ENCODE peak calls at places on chromosomes 7 and 10, in five cellular contexts. Y, M, B, U and Z are unnamed samples.

GRCh38 chr7:73766556-73767229 is 3.4 kb downstream of the CLDN3 start:
- DNase-seq in Y (no peak), M (no peak), B (no peak), U (no peak), Z (no peak)

GRCh38 chr7:2724453-2725177 is 36.6 kb downstream of the AMZ1 start:
- DNase-seq in Y (no peak), M (no peak), B (no peak), U (peak; percentile 9), Z (no peak)

GRCh38 chr7:142569851-142570250 is 179.4 kb upstream of the PRSS1 start:
- DNase-seq in Y (peak; percentile 56), M (no peak), B (no peak), U (no peak), Z (no peak)

GRCh38 chr7:1555046-1555812 is 776 bp downstream of the TMEM184A start:
- DNase-seq in Y (peak; percentile 83), M (peak; percentile 78), B (no peak), U (peak; percentile 44), Z (peak; percentile 94)

GRCh38 chr7:117993377-117994003 is 120.2 kb upstream of the CTTNBP2 start:
- DNase-seq in Y (peak; percentile 1), M (peak; percentile 57), B (peak; percentile 15), U (peak; percentile 74), Z (peak; percentile 47)

GRCh38 chr7:55570218-55570873 is 2.0 kb downstream of the VOPP1 start:
- DNase-seq in Y (no peak), M (no peak), B (no peak), U (no peak), Z (no peak)

GRCh38 chr10:114681542-114681941 is 23.5 kb upstream of the ABLIM1 start:
- DNase-seq in Y (no peak), M (peak; percentile 12), B (no peak), U (no peak), Z (no peak)

GRCh38 chr7:128129224-128129864 is 98.1 kb upstream of the LRRC4 start:
- DNase-seq in Y (no peak), M (peak; percentile 96), B (no peak), U (no peak), Z (no peak)

GRCh38 chr7:81499262-81500116 is 270.4 kb downstream of the HGF start:
- DNase-seq in Y (peak; percentile 94), M (peak; percentile 87), B (no peak), U (no peak), Z (peak; percentile 31)

GRCh38 chr10:118210276-118210675 is 131.8 kb downstream of the FAM204A start:
- DNase-seq in Y (no peak), M (no peak), B (no peak), U (no peak), Z (no peak)

GRCh38 chr10:9596368-9596920 is 1421.2 kb upstream of the CELF2 start:
- DNase-seq in Y (no peak), M (no peak), B (no peak), U (no peak), Z (no peak)

GRCh38 chr7:123665896-123666295 is 10.2 kb downstream of the LMOD2 start:
- DNase-seq in Y (peak; percentile 27), M (no peak), B (no peak), U (no peak), Z (no peak)

GRCh38 chr7:94059747-94060146 is 55.6 kb upstream of the BET1 start:
- DNase-seq in Y (peak; percentile 75), M (peak; percentile 69), B (no peak), U (no peak), Z (no peak)

GRCh38 chr10:90958781-90959180 is 37.9 kb upstream of the ANKRD1 start:
- DNase-seq in Y (no peak), M (no peak), B (no peak), U (no peak), Z (no peak)

GRCh38 chr10:101047961-101048892 is 13.6 kb upstream of the KAZALD1 start:
- DNase-seq in Y (no peak), M (no peak), B (peak; percentile 41), U (peak; percentile 76), Z (no peak)

GRCh38 chr10:109956454-109957091 is 33.3 kb upstream of the XPNPEP1 start:
- DNase-seq in Y (peak; percentile 57), M (peak; percentile 67), B (no peak), U (peak; percentile 39), Z (peak; percentile 25)

GRCh38 chr10:69890065-69890831 is 88.5 kb downstream of the COL13A1 start:
- DNase-seq in Y (no peak), M (no peak), B (no peak), U (no peak), Z (no peak)

GRCh38 chr10:599767-600166 is 89.7 kb downstream of the DIP2C start:
- DNase-seq in Y (no peak), M (no peak), B (no peak), U (no peak), Z (no peak)

GRCh38 chr10:43913676-43914235 is 265.1 kb upstream of the ZNF32 start:
- DNase-seq in Y (no peak), M (no peak), B (no peak), U (no peak), Z (no peak)

GRCh38 chr10:115830260-115830970 is 442.6 kb downstream of the GFRA1 start:
- DNase-seq in Y (no peak), M (no peak), B (no peak), U (no peak), Z (no peak)

GRCh38 chr10:7319632-7320031 is 91.2 kb downstream of the SFMBT2 start:
- DNase-seq in Y (no peak), M (no peak), B (no peak), U (no peak), Z (no peak)

GRCh38 chr10:6580279-6581029 is 378 bp upstream of the PRKCQ start:
- DNase-seq in Y (peak; percentile 74), M (peak; percentile 84), B (peak; percentile 78), U (peak; percentile 81), Z (peak; percentile 89)

GRCh38 chr10:103145860-103146466 is 47.1 kb downstream of the NT5C2 start:
- DNase-seq in Y (peak; percentile 96), M (peak; percentile 35), B (no peak), U (no peak), Z (peak; percentile 37)

GRCh38 chr7:85471312-85471711 is 284.5 kb upstream of the SEMA3D start:
- DNase-seq in Y (no peak), M (peak; percentile 10), B (no peak), U (no peak), Z (no peak)

GRCh38 chr10:26413375-26413774 is 24.8 kb upstream of the APBB1IP start:
- DNase-seq in Y (no peak), M (no peak), B (no peak), U (no peak), Z (no peak)

GRCh38 chr7:152341039-152341913 is 94.5 kb downstream of the KMT2C start:
- DNase-seq in Y (peak; percentile 71), M (peak; percentile 60), B (no peak), U (no peak), Z (peak; percentile 32)

GRCh38 chr10:124719213-124719851 is 24.8 kb downstream of the FAM53B start:
- DNase-seq in Y (peak; percentile 84), M (peak; percentile 68), B (no peak), U (no peak), Z (peak; percentile 70)
- TF ChIP-seq CTCF in Y (peak; percentile 55), M (peak; percentile 52), B (peak; percentile 32), U (no peak), Z (peak; percentile 33)

GRCh38 chr10:58963101-58963534 is 213.3 kb upstream of the PHYHIPL start:
- DNase-seq in Y (no peak), M (peak; percentile 18), B (no peak), U (peak; percentile 67), Z (peak; percentile 38)
- TF ChIP-seq CTCF in Y (peak; percentile 33), M (peak; percentile 45), B (peak; percentile 49), U (peak; percentile 41), Z (peak; percentile 52)

GRCh38 chr7:134458341-134458805 is 527 bp downstream of the AKR1B1 start:
- DNase-seq in Y (no peak), M (peak; percentile 81), B (peak; percentile 51), U (peak; percentile 74), Z (peak; percentile 57)
- TF ChIP-seq CTCF in Y (peak; percentile 45), M (peak; percentile 42), B (peak; percentile 44), U (no peak), Z (peak; percentile 32)

GRCh38 chr10:128211064-128211504 is 84.9 kb upstream of the MKI67 start:
- DNase-seq in Y (no peak), M (no peak), B (no peak), U (peak; percentile 29), Z (no peak)
- TF ChIP-seq CTCF in Y (no peak), M (no peak), B (no peak), U (no peak), Z (no peak)